ENCODE peak calls at places on chromosomes 11 and 22, in four cellular contexts. H is GM12878, S is HL-60, D is K562. E is an unnamed sample.

GRCh38 chr22:39184586-39185577 is 32.4 kb upstream of the CBX7 start:
- DNase-seq in D (peak; percentile 4), H (no peak), S (no peak), E (no peak)

GRCh38 chr11:88280673-88281316 is 56.7 kb downstream of the CTSC start:
- DNase-seq in H (no peak), S (no peak), D (no peak), E (no peak)

GRCh38 chr11:14902650-14903350 is 10.8 kb upstream of the CYP2R1 start:
- DNase-seq in S (no peak), H (no peak), D (no peak), E (no peak)

GRCh38 chr11:106077609-106078517 is at the start of gene AASDHPPT:
- DNase-seq in D (peak; percentile 13), S (no peak), H (no peak), E (no peak)

GRCh38 chr11:74390697-74391096 is 7.5 kb downstream of the PGM2L1 start:
- DNase-seq in S (no peak), H (no peak), D (no peak), E (no peak)

GRCh38 chr11:35598254-35599125 is 19.8 kb upstream of the FJX1 start:
- DNase-seq in S (no peak), D (no peak), H (peak; percentile 40), E (no peak)

GRCh38 chr22:29480512-29481264 is 670 bp downstream of the NEFH start:
- DNase-seq in H (peak; percentile 11), D (peak; percentile 78), S (peak; percentile 85), E (no peak)

GRCh38 chr11:69280994-69281393 is 13.0 kb upstream of the MYEOV start:
- DNase-seq in S (no peak), H (no peak), D (no peak), E (no peak)

GRCh38 chr22:50684986-50685385 is 12.4 kb downstream of the SHANK3 start:
- DNase-seq in S (no peak), D (no peak), H (no peak), E (peak; percentile 12)

GRCh38 chr11:74696932-74697687 is 34.1 kb downstream of the CHRDL2 start:
- DNase-seq in H (no peak), D (peak; percentile 57), S (no peak), E (no peak)

GRCh38 chr22:41598891-41599635 is 9.4 kb upstream of the PMM1 start:
- DNase-seq in H (no peak), S (no peak), D (no peak), E (no peak)

GRCh38 chr11:86069408-86070086 is 663 bp upstream of the PICALM start:
- DNase-seq in D (peak; percentile 18), H (peak; percentile 62), S (peak; percentile 73), E (no peak)

GRCh38 chr11:127925430-127925829 is 661.9 kb downstream of the ETS1 start:
- DNase-seq in D (no peak), H (no peak), S (no peak), E (no peak)

GRCh38 chr22:50440544-50441249 is 34.1 kb downstream of the SBF1 start:
- DNase-seq in D (no peak), H (no peak), S (no peak), E (no peak)

GRCh38 chr11:93268287-93269040 is 62.1 kb upstream of the DEUP1 start:
- DNase-seq in H (no peak), D (no peak), S (no peak), E (no peak)

GRCh38 chr11:23789938-23790371 is 706.9 kb upstream of the LUZP2 start:
- DNase-seq in S (no peak), H (no peak), D (no peak), E (no peak)

GRCh38 chr11:112613051-112613972 is 347.9 kb upstream of the NCAM1 start:
- DNase-seq in H (no peak), S (no peak), D (no peak), E (no peak)

GRCh38 chr11:11022126-11022730 is 164.4 kb upstream of the ZBED5 start:
- DNase-seq in D (peak; percentile 33), H (no peak), S (no peak), E (no peak)

GRCh38 chr22:48704335-48704734 is 1123.3 kb downstream of the BRD1 start:
- DNase-seq in D (no peak), S (no peak), H (no peak), E (no peak)

GRCh38 chr22:47161631-47162030 is 399.2 kb downstream of the TBC1D22A start:
- DNase-seq in D (no peak), S (no peak), H (no peak), E (no peak)

GRCh38 chr11:6229911-6230310 is 4.5 kb downstream of the FHIP1B start:
- DNase-seq in S (no peak), D (no peak), H (no peak), E (no peak)

GRCh38 chr11:135033545-135033944 is 621.5 kb upstream of the B3GAT1 start:
- DNase-seq in S (no peak), H (no peak), D (no peak), E (no peak)

GRCh38 chr11:68010058-68011041 is at the start of gene ALDH3B1:
- DNase-seq in S (peak; percentile 89), H (no peak), D (peak; percentile 81), E (no peak)

DNA sequence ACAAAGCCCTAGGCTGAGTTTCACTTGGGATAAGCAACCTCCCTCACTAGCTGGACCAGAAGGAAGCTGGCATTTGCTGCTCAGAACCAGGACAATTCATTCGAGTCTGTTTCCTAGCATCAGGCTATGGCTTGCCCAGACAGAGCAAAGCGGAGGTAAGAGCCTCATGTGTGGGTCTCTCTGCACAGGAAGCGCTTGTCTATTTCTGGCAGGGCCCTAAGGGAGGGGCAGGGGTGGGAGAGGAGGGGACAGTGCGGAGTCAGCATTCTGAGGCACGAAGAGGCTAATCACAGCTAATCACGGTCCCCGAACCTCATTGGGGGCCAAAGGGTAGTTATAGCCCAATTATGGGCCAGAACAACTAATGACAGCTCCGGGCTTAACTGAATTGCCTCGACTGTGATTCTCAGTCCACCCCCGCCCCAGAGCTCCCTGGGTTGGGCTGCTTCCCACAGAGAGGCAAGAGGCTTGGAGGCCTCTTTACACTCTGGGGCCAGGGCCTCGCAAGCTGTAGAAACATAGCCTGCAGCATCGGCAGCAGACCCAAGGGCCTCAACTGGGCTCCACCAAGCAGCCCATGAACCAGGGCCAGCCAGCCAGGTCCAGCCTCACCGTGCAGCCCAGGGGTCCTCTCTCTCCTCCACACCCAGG is 72.7 kb upstream of the PRDM11 start:
- DNase-seq in D (no peak), S (no peak), H (no peak), E (no peak)
- TF ChIP-seq SPI1 in D (no peak), S (no peak), H (no peak), E (no peak)

DNA sequence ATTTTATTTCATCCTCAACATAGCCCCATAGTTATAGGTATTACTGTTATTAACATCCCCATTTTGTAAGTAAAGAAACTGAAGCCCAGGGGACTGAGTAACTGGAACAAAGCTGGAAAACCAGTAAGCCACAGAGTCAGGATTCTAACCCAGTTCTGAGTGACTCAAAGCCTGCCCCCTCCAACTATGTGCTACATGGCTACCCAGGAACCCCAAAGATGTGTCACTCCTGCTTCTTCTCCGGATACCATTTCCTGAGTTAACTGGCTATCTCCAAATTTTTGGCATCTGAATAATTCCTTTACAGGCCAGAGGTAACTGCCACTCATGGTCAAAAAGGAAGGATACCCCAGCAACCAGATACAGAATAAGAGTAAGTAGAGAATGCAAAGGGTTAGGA is 43.6 kb downstream of the TENM4 start:
- DNase-seq in D (no peak), S (no peak), H (no peak), E (no peak)
- TF ChIP-seq SPI1 in D (no peak), S (no peak), H (no peak), E (no peak)

DNA sequence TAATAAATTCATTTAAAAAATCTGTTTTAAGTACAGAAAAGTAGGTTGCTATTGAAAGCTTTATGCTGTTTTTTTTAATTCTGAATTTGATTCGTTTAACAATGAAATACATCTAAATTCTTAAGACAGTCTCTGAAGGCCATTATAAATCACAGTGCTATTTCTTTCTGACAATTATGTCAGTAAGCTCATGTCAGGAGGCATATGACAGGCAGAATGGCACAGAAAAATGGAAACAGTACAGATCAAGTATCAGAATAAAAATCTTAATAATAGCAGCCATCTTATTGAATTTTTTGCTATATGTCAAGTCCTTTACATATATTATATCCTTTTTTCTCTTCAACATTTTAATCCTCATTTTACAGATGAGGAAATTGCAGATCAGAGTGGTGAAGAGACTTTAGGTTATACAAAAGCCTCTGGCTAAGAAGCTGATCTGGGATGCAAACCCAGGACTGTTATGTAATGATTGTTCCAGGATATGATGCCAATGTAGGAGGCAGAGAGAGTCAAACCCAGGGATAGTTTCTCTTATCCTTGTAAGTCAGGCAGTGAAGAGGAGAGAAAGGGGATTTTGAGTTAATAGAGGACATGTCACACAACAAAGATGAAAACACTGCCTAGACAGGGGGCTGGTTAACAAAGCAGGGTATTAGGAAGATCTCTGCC is 283.1 kb upstream of the CCDC90B start:
- DNase-seq in H (no peak), D (no peak), S (no peak), E (no peak)
- TF ChIP-seq SPI1 in H (no peak), D (no peak), S (no peak), E (no peak)

GRCh38 chr11:102419181-102419580 is 33.4 kb downstream of the TMEM123 start:
- DNase-seq in D (no peak), S (no peak), H (no peak), E (no peak)
- TF ChIP-seq SPI1 in D (no peak), S (no peak), H (no peak), E (no peak)

GRCh38 chr22:35446365-35446764 is 46.4 kb downstream of the MCM5 start:
- DNase-seq in S (no peak), D (no peak), H (no peak), E (no peak)
- TF ChIP-seq SPI1 in S (no peak), D (no peak), H (no peak), E (no peak)

DNA sequence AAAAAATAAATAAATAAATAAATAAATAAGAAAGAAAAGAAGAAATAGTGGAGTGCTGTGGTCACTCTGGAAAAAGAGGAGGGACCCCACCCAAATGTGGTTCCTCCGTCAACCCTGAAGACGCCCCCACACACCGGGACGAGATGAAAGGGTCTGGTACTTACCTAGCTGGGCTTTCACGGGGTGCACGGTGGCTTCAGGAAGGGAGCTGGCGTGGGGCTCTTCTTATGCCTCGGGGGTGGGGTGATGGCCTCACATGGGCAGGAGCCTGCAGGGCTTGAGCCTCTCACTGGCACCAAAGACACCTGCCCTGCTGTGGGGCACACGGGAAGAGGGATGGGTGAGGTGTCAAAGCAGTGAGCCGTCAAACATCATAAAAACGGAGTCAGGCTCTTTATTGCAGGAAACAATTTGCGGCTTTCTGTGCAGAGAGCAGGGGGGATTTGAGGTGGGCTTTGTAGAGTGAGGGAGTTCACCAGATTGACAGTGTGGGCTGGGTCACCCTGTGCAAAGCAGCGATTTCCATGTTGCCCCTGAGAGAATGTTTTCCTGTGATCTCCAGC is 28.0 kb upstream of the KRTAP5-6 start:
- DNase-seq in S (no peak), H (no peak), D (no peak), E (no peak)
- TF ChIP-seq SPI1 in S (no peak), H (no peak), D (no peak), E (no peak)

GRCh38 chr11:77088236-77089003 is 14.2 kb upstream of the OMP start:
- DNase-seq in H (no peak), D (no peak), S (no peak), E (no peak)
- TF ChIP-seq SPI1 in H (no peak), D (no peak), S (no peak), E (no peak)

E was measured in GM12891.